ENCODE peak calls at places on chromosome 1, in eight cellular contexts. Z is activated T-cell treated with anti-CD3 and anti-CD28 coated beads, Interleukin-2, amount 50 U/mL, for 4 hours; B is omental fat pad; S is activated CD8-positive, alpha-beta memory T cell treated with anti-CD3 and anti-CD28 coated beads, Interleukin-2, amount 50 U/mL, for 4 hours; H is stimulated activated CD8-positive, alpha-beta memory T cell treated with anti-CD3 and anti-CD28 coated beads, Interleukin-4, amount 100 ng/mL, for 24 hours; W is fibroblast of mammary gland; M is cardiac fibroblast; L is stimulated activated CD4-positive, alpha-beta T cell treated with anti-CD3 and anti-CD28 coated beads, TNF-alpha, amount 100 ng/mL, for 1 hour. K is an unnamed sample.

GRCh38 chr1:183989078-183989577 is 48.4 kb downstream of the COLGALT2 start:
- DNase-seq in Z (no peak), B (peak; percentile 26), S (no peak), H (peak; percentile 10), W (peak; percentile 92), M (peak; percentile 85), L (no peak), K (no peak)

GRCh38 chr1:26471498-26472329 is 526 bp upstream of the HMGN2 start:
- DNase-seq in Z (peak; percentile 23), B (no peak), S (peak; percentile 39), H (peak; percentile 14), W (peak; percentile 62), M (peak; percentile 72), L (peak; percentile 33), K (peak; percentile 70)

GRCh38 chr1:112833806-112834205 is 118.7 kb upstream of the PPM1J start:
- DNase-seq in Z (no peak), B (no peak), S (no peak), H (no peak), W (no peak), M (no peak), L (no peak), K (no peak)

GRCh38 chr1:157910270-157910669 is 68.7 kb upstream of the CD5L start:
- DNase-seq in Z (no peak), B (no peak), S (no peak), H (no peak), W (no peak), M (no peak), L (no peak), K (no peak)

GRCh38 chr1:29461115-29461739 is 224.9 kb downstream of the PTPRU start:
- DNase-seq in Z (no peak), B (no peak), S (no peak), H (no peak), W (no peak), M (no peak), L (no peak), K (no peak)

GRCh38 chr1:184633785-184634184 is 120.9 kb downstream of the EDEM3 start:
- DNase-seq in Z (no peak), B (no peak), S (no peak), H (no peak), W (no peak), M (no peak), L (no peak), K (no peak)

GRCh38 chr1:33641099-33641830 is 168.8 kb downstream of the ZSCAN20 start:
- DNase-seq in Z (no peak), B (no peak), S (no peak), H (no peak), W (peak; percentile 17), M (peak; percentile 17), L (no peak), K (no peak)

GRCh38 chr1:182752077-182752826 is 37.3 kb upstream of the NPL start:
- DNase-seq in Z (no peak), B (no peak), S (no peak), H (no peak), W (peak; percentile 61), M (peak; percentile 48), L (no peak), K (peak; percentile 26)

GRCh38 chr1:29323636-29324035 is 87.3 kb downstream of the PTPRU start:
- DNase-seq in Z (no peak), B (no peak), S (no peak), H (no peak), W (no peak), M (no peak), L (no peak), K (no peak)

GRCh38 chr1:235888119-235888643 is 21.5 kb upstream of the LYST start:
- DNase-seq in Z (peak; percentile 49), B (no peak), S (peak; percentile 31), H (peak; percentile 42), W (no peak), M (no peak), L (peak; percentile 22), K (no peak)

GRCh38 chr1:67832737-67833594 is at the start of gene GNG12:
- DNase-seq in Z (no peak), B (no peak), S (peak; percentile 18), H (no peak), W (peak; percentile 74), M (peak; percentile 76), L (no peak), K (peak; percentile 70)

GRCh38 chr1:35203295-35203694 is 10.3 kb upstream of the SFPQ start:
- DNase-seq in Z (no peak), B (no peak), S (no peak), H (no peak), W (no peak), M (no peak), L (no peak), K (no peak)

GRCh38 chr1:232773752-232774151 is 31.5 kb upstream of the MAP10 start:
- DNase-seq in Z (no peak), B (no peak), S (no peak), H (no peak), W (no peak), M (no peak), L (no peak), K (no peak)

GRCh38 chr1:246516126-246516525 is 9.0 kb upstream of the SMYD3 start:
- DNase-seq in Z (no peak), B (no peak), S (no peak), H (no peak), W (no peak), M (no peak), L (no peak), K (no peak)

GRCh38 chr1:12572506-12572905 is 45.5 kb downstream of the DHRS3 start:
- DNase-seq in Z (no peak), B (no peak), S (no peak), H (no peak), W (peak; percentile 48), M (peak; percentile 63), L (no peak), K (peak; percentile 31)

GRCh38 chr1:150257624-150258274 is at the start of gene CA14:
- DNase-seq in Z (no peak), B (no peak), S (no peak), H (no peak), W (no peak), M (no peak), L (no peak), K (peak; percentile 29)

GRCh38 chr1:80706526-80706925 is 1094.2 kb upstream of the ADGRL2 start:
- DNase-seq in Z (no peak), B (no peak), S (no peak), H (no peak), W (no peak), M (no peak), L (no peak), K (no peak)

GRCh38 chr1:19319196-19319595 is 7.1 kb downstream of the SLC66A1 start:
- DNase-seq in Z (no peak), B (no peak), S (no peak), H (no peak), W (no peak), M (no peak), L (no peak), K (no peak)

GRCh38 chr1:183272390-183272801 is 86.3 kb downstream of the LAMC2 start:
- DNase-seq in Z (no peak), B (no peak), S (no peak), H (no peak), W (peak; percentile 91), M (peak; percentile 79), L (no peak), K (peak; percentile 44)

GRCh38 chr1:39639333-39640130 is at the start of gene HEYL:
- DNase-seq in Z (peak; percentile 70), B (no peak), S (peak; percentile 76), H (peak; percentile 67), W (peak; percentile 48), M (peak; percentile 60), L (peak; percentile 68), K (no peak)

GRCh38 chr1:184368354-184368753 is 18.5 kb upstream of the C1orf21 start:
- DNase-seq in Z (no peak), B (no peak), S (no peak), H (no peak), W (no peak), M (peak; percentile 9), L (no peak), K (no peak)

GRCh38 chr1:59333626-59334277 is 36.9 kb downstream of the FGGY start:
- DNase-seq in Z (no peak), B (no peak), S (no peak), H (no peak), W (peak; percentile 54), M (peak; percentile 64), L (no peak), K (no peak)

GRCh38 chr1:220425852-220426251 is 102.1 kb upstream of the MARK1 start:
- DNase-seq in Z (no peak), B (no peak), S (no peak), H (no peak), W (no peak), M (no peak), L (no peak), K (no peak)

GRCh38 chr1:59033761-59034160 is 249.9 kb upstream of the JUN start:
- DNase-seq in Z (no peak), B (no peak), S (no peak), H (no peak), W (no peak), M (no peak), L (no peak), K (no peak)

GRCh38 chr1:12501661-12502060 is 116.3 kb downstream of the DHRS3 start:
- DNase-seq in Z (no peak), B (no peak), S (no peak), H (no peak), W (peak; percentile 86), M (peak; percentile 58), L (no peak), K (no peak)

GRCh38 chr1:13699936-13700520 is at the start of gene PRDM2:
- DNase-seq in Z (peak; percentile 53), B (no peak), S (peak; percentile 65), H (peak; percentile 45), W (peak; percentile 19), M (peak; percentile 40), L (peak; percentile 49), K (peak; percentile 20)

GRCh38 chr1:32816676-32817158 is 441 bp downstream of the YARS1 start:
- DNase-seq in Z (no peak), B (no peak), S (no peak), H (no peak), W (peak; percentile 36), M (peak; percentile 47), L (no peak), K (peak; percentile 40)